ENCODE peak calls at places on chromosomes 12 and 14, in four cellular contexts. O, P, A and M are unnamed samples. For H3K4me1, the result is how much of the 10 kb centered on the place peaks cover.

GRCh38 chr12:115222220-115222619 is 538.2 kb upstream of the TBX3 start:
- DNase-seq in O (no peak), P (no peak), A (no peak), M (no peak)

GRCh38 chr12:3718100-3718499 is 34.8 kb downstream of the CRACR2A start:
- DNase-seq in O (no peak), P (no peak), A (no peak), M (no peak)

GRCh38 chr12:49905718-49906314 is 2.1 kb upstream of the FAIM2 start:
- DNase-seq in O (no peak), P (no peak), A (no peak), M (no peak)

GRCh38 chr14:74562515-74563232 is 49.4 kb downstream of the LTBP2 start:
- DNase-seq in O (no peak), P (no peak), A (no peak), M (no peak)

GRCh38 chr12:77837876-77838291 is 7.2 kb downstream of the NAV3 start:
- DNase-seq in O (no peak), P (no peak), A (no peak), M (peak)

GRCh38 chr14:103522649-103523582 is at the start of gene CKB:
- DNase-seq in O (no peak), P (peak), A (peak), M (peak)

GRCh38 chr12:2251485-2252179 is 198.8 kb downstream of the CACNA1C start:
- DNase-seq in O (no peak), P (no peak), A (no peak), M (no peak)

GRCh38 chr14:94317259-94317658 is 5.9 kb downstream of the SERPINA6 start:
- DNase-seq in O (no peak), P (no peak), A (peak), M (peak)

GRCh38 chr14:96792581-96792980 is 4.6 kb upstream of the VRK1 start:
- DNase-seq in O (no peak), P (no peak), A (no peak), M (no peak)

GRCh38 chr14:21201732-21202462 is 46.0 kb upstream of the OR5AU1 start:
- DNase-seq in O (no peak), P (no peak), A (peak), M (no peak)

GRCh38 chr14:43692706-43693105 is 814.4 kb downstream of the FSCB start:
- DNase-seq in O (no peak), P (no peak), A (no peak), M (no peak)

GRCh38 chr14:92448786-92449185 is 64.8 kb upstream of the RIN3 start:
- DNase-seq in O (no peak), P (no peak), A (no peak), M (no peak)

GRCh38 chr12:95949801-95950206 is 6.7 kb downstream of the AMDHD1 start:
- DNase-seq in O (no peak), P (no peak), A (no peak), M (peak)

GRCh38 chr12:63668028-63668799 is at the start of gene DPY19L2:
- DNase-seq in O (no peak), P (peak), A (peak), M (peak)

GRCh38 chr14:101111620-101112290 is 208.2 kb upstream of the RTL1 start:
- DNase-seq in O (no peak), P (no peak), A (no peak), M (no peak)

GRCh38 chr12:121974026-121974985 is 47.4 kb upstream of the BCL7A start:
- DNase-seq in O (no peak), P (no peak), A (no peak), M (no peak)

GRCh38 chr14:103502877-103503276 is 19.8 kb downstream of the CKB start:
- DNase-seq in O (no peak), P (no peak), A (no peak), M (no peak)

GRCh38 chr14:56676042-56676441 is 96.4 kb downstream of the TMEM260 start:
- DNase-seq in O (no peak), P (no peak), A (no peak), M (no peak)

GRCh38 chr12:9899209-9899608 is 17.9 kb downstream of the KLRF2 start:
- DNase-seq in O (no peak), P (no peak), A (no peak), M (no peak)

GRCh38 chr14:28603606-28604005 is 163.0 kb upstream of the FOXG1 start:
- DNase-seq in O (no peak), P (no peak), A (no peak), M (no peak)

GRCh38 chr14:76955575-76956252 is 72.8 kb downstream of the IRF2BPL start:
- DNase-seq in O (no peak), P (peak), A (peak), M (no peak)

GRCh38 chr14:61560323-61560722 is 135.0 kb upstream of the HIF1A start:
- DNase-seq in O (no peak), P (no peak), A (no peak), M (no peak)

GRCh38 chr14:99430491-99430890 is 50.2 kb downstream of the SETD3 start:
- DNase-seq in O (no peak), P (no peak), A (peak), M (no peak)

GRCh38 chr12:131094831-131095805 is 141.4 kb downstream of the ADGRD1 start:
- DNase-seq in O (no peak), P (no peak), A (no peak), M (no peak)

GRCh38 chr14:24135834-24136683 is at the start of gene PSME1:
- DNase-seq in O (peak), P (peak), A (peak), M (peak)
- H3K4me1 ChIP-seq in O (under half), P (half or more), A (under half), M (under half)

GRCh38 chr12:51404627-51405026 is 13.4 kb upstream of the GALNT6 start:
- DNase-seq in O (no peak), P (no peak), A (no peak), M (no peak)

GRCh38 chr12:51406859-51407258 is 15.7 kb upstream of the GALNT6 start:
- DNase-seq in O (no peak), P (no peak), A (no peak), M (no peak)

GRCh38 chr12:51406299-51406698 is 15.1 kb upstream of the GALNT6 start:
- DNase-seq in O (no peak), P (no peak), A (no peak), M (no peak)

GRCh38 chr12:51407604-51408003 is 16.4 kb upstream of the GALNT6 start:
- DNase-seq in O (no peak), P (no peak), A (no peak), M (no peak)

GRCh38 chr12:51405801-51406207 is 14.6 kb upstream of the GALNT6 start:
- DNase-seq in O (no peak), P (no peak), A (no peak), M (no peak)
- H3K4me1 ChIP-seq in O (under half), P (under half), A (under half), M (under half)

DNA sequence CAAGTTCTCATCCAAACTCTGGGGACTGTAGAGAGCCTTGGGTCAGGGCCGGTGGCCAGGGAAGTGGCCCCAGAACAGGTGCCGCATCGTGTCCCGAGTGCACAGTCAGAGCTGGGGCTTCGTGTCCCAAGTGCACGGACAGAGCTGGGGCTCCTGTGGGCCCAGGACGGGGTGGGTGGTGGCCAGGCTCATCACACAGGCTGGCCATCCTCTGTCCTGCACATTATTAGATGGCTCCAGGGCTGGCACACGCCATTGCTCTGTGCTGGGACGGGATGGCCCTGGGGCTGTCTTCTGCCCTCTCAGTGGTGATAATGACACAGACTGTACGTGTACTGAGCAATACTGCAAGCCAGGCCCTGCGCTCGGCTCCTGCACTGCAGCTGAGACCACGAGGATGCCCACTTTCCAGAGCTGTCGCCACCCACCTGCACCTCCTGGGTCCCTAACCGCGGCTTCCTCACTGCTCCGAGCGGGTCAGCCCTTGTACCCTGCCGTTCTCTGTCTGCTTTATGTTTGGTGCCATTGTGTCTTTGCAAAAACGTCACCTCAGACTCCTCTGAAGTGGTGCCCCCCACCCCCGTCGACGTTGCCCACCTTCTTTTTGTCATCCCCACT is 1.9 kb downstream of the FBRSL1 start:
- DNase-seq in O (no peak), P (no peak), A (no peak), M (no peak)
- H3K4me1 ChIP-seq in O (under half), P (half or more), A (under half), M (under half)

GRCh38 chr12:111407371-111408115 is 1.8 kb downstream of the SH2B3 start:
- DNase-seq in O (no peak), P (no peak), A (peak), M (peak)
- H3K4me1 ChIP-seq in O (under half), P (half or more), A (half or more), M (under half)

GRCh38 chr14:69651653-69652052 is 40.3 kb downstream of the SUSD6 start:
- DNase-seq in O (no peak), P (no peak), A (peak), M (no peak)
- H3K4me1 ChIP-seq in O (under half), P (half or more), A (under half), M (under half)

DNA sequence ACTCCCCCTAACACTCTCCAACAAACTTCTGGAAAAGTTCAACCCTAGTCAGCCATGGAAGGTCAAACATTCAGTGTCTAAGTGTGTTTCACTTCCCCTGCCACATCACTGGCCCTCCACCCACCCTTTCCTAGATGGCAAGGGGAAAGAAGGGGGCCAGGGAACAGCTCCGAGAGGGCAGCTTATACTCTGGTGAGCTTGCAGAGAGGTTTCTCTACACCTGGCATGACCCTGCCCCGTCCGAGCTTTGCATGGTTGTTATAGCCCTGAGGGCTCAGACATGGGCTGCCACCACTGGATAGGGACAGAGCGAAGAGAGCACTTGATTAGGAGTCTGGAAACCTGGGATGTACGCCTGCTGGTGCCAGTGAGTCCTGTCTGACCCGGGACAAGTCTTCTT is 4.0 kb downstream of the ACVRL1 start:
- DNase-seq in O (no peak), P (no peak), A (no peak), M (no peak)
- H3K4me1 ChIP-seq in O (under half), P (under half), A (under half), M (under half)